ENCODE peak calls at places on chromosomes 5 and 9, in eight cellular contexts. One of them, this sample, is unnamed. For H3K27me3, the result is how much of the 10 kb centered on the place peaks cover.

GRCh38 chr5:89930591-89931383 is 478.8 kb downstream of the CETN3 start:
- DNase-seq in NT2/D1: no peak
- DNase-seq in colonic mucosa: no peak
- DNase-seq in effector memory CD4-positive, alpha-beta T cell: no peak
- DNase-seq in CD4-positive, alpha-beta memory T cell: no peak
- DNase-seq in tibial artery: no peak
- DNase-seq in transverse colon: no peak
- DNase-seq in dorsolateral prefrontal cortex: no peak
- DNase-seq in this sample: no peak

GRCh38 chr5:124519396-124519795 is 227.0 kb downstream of the ZNF608 start:
- DNase-seq in dorsolateral prefrontal cortex: no peak
- DNase-seq in transverse colon: no peak
- DNase-seq in tibial artery: peak
- DNase-seq in CD4-positive, alpha-beta memory T cell: no peak
- DNase-seq in colonic mucosa: no peak
- DNase-seq in NT2/D1: no peak
- DNase-seq in effector memory CD4-positive, alpha-beta T cell: no peak
- DNase-seq in this sample: no peak

GRCh38 chr5:95070866-95071265 is 214.0 kb downstream of the MCTP1 start:
- DNase-seq in CD4-positive, alpha-beta memory T cell: no peak
- DNase-seq in effector memory CD4-positive, alpha-beta T cell: no peak
- DNase-seq in colonic mucosa: no peak
- DNase-seq in transverse colon: no peak
- DNase-seq in tibial artery: no peak
- DNase-seq in dorsolateral prefrontal cortex: no peak
- DNase-seq in NT2/D1: no peak
- DNase-seq in this sample: no peak

GRCh38 chr5:32443541-32444190 is 874 bp downstream of the ZFR start:
- DNase-seq in colonic mucosa: peak
- DNase-seq in transverse colon: peak
- DNase-seq in CD4-positive, alpha-beta memory T cell: peak
- DNase-seq in tibial artery: peak
- DNase-seq in NT2/D1: no peak
- DNase-seq in dorsolateral prefrontal cortex: no peak
- DNase-seq in effector memory CD4-positive, alpha-beta T cell: peak
- DNase-seq in this sample: peak

GRCh38 chr5:74895906-74896305 is 29.7 kb upstream of the FAM169A start:
- DNase-seq in effector memory CD4-positive, alpha-beta T cell: no peak
- DNase-seq in NT2/D1: no peak
- DNase-seq in dorsolateral prefrontal cortex: peak
- DNase-seq in transverse colon: peak
- DNase-seq in colonic mucosa: no peak
- DNase-seq in tibial artery: no peak
- DNase-seq in CD4-positive, alpha-beta memory T cell: no peak
- DNase-seq in this sample: no peak

GRCh38 chr5:113140837-113141661 is 164.5 kb downstream of the DCP2 start:
- DNase-seq in tibial artery: no peak
- DNase-seq in transverse colon: no peak
- DNase-seq in effector memory CD4-positive, alpha-beta T cell: no peak
- DNase-seq in NT2/D1: no peak
- DNase-seq in dorsolateral prefrontal cortex: no peak
- DNase-seq in colonic mucosa: no peak
- DNase-seq in CD4-positive, alpha-beta memory T cell: no peak
- DNase-seq in this sample: no peak

GRCh38 chr5:172090976-172091547 is 84.6 kb upstream of the FBXW11 start:
- DNase-seq in effector memory CD4-positive, alpha-beta T cell: no peak
- DNase-seq in transverse colon: no peak
- DNase-seq in tibial artery: peak
- DNase-seq in CD4-positive, alpha-beta memory T cell: no peak
- DNase-seq in dorsolateral prefrontal cortex: no peak
- DNase-seq in colonic mucosa: no peak
- DNase-seq in NT2/D1: no peak
- DNase-seq in this sample: no peak

GRCh38 chr9:98374385-98375051 is 119.1 kb upstream of the TBC1D2 start:
- DNase-seq in colonic mucosa: peak
- DNase-seq in effector memory CD4-positive, alpha-beta T cell: no peak
- DNase-seq in tibial artery: no peak
- DNase-seq in transverse colon: peak
- DNase-seq in dorsolateral prefrontal cortex: no peak
- DNase-seq in NT2/D1: peak
- DNase-seq in CD4-positive, alpha-beta memory T cell: no peak
- DNase-seq in this sample: no peak

GRCh38 chr9:122988141-122988540 is 45.3 kb upstream of the GPR21 start:
- DNase-seq in NT2/D1: no peak
- DNase-seq in effector memory CD4-positive, alpha-beta T cell: no peak
- DNase-seq in tibial artery: no peak
- DNase-seq in colonic mucosa: no peak
- DNase-seq in dorsolateral prefrontal cortex: no peak
- DNase-seq in CD4-positive, alpha-beta memory T cell: no peak
- DNase-seq in transverse colon: no peak
- DNase-seq in this sample: no peak

GRCh38 chr5:178895615-178896571 is at the start of gene ZFP2:
- DNase-seq in NT2/D1: peak
- DNase-seq in CD4-positive, alpha-beta memory T cell: peak
- DNase-seq in tibial artery: peak
- DNase-seq in effector memory CD4-positive, alpha-beta T cell: peak
- DNase-seq in dorsolateral prefrontal cortex: peak
- DNase-seq in colonic mucosa: peak
- DNase-seq in transverse colon: peak
- DNase-seq in this sample: peak

GRCh38 chr9:27365977-27366376 is 69.0 kb upstream of the EQTN start:
- DNase-seq in tibial artery: no peak
- DNase-seq in CD4-positive, alpha-beta memory T cell: no peak
- DNase-seq in effector memory CD4-positive, alpha-beta T cell: no peak
- DNase-seq in colonic mucosa: no peak
- DNase-seq in NT2/D1: no peak
- DNase-seq in dorsolateral prefrontal cortex: no peak
- DNase-seq in transverse colon: no peak
- DNase-seq in this sample: no peak

GRCh38 chr9:91817493-91818225 is 132.4 kb downstream of the ROR2 start:
- DNase-seq in effector memory CD4-positive, alpha-beta T cell: no peak
- DNase-seq in CD4-positive, alpha-beta memory T cell: no peak
- DNase-seq in dorsolateral prefrontal cortex: no peak
- DNase-seq in transverse colon: no peak
- DNase-seq in tibial artery: peak
- DNase-seq in NT2/D1: peak
- DNase-seq in colonic mucosa: no peak
- DNase-seq in this sample: no peak

GRCh38 chr5:168752012-168752411 is 172.8 kb upstream of the PANK3 start:
- DNase-seq in dorsolateral prefrontal cortex: no peak
- DNase-seq in NT2/D1: no peak
- DNase-seq in CD4-positive, alpha-beta memory T cell: no peak
- DNase-seq in transverse colon: no peak
- DNase-seq in tibial artery: no peak
- DNase-seq in effector memory CD4-positive, alpha-beta T cell: no peak
- DNase-seq in colonic mucosa: no peak
- DNase-seq in this sample: no peak

GRCh38 chr9:98783518-98784226 is 12.7 kb downstream of the ANKS6 start:
- DNase-seq in transverse colon: no peak
- DNase-seq in dorsolateral prefrontal cortex: no peak
- DNase-seq in colonic mucosa: peak
- DNase-seq in NT2/D1: no peak
- DNase-seq in CD4-positive, alpha-beta memory T cell: no peak
- DNase-seq in tibial artery: peak
- DNase-seq in effector memory CD4-positive, alpha-beta T cell: no peak
- DNase-seq in this sample: no peak

GRCh38 chr5:175261098-175261497 is 182.9 kb downstream of the DRD1 start:
- DNase-seq in colonic mucosa: no peak
- DNase-seq in transverse colon: no peak
- DNase-seq in CD4-positive, alpha-beta memory T cell: no peak
- DNase-seq in dorsolateral prefrontal cortex: no peak
- DNase-seq in effector memory CD4-positive, alpha-beta T cell: no peak
- DNase-seq in tibial artery: no peak
- DNase-seq in NT2/D1: no peak
- DNase-seq in this sample: no peak

GRCh38 chr5:168438349-168438748 is 47.9 kb upstream of the RARS1 start:
- DNase-seq in tibial artery: no peak
- DNase-seq in transverse colon: no peak
- DNase-seq in CD4-positive, alpha-beta memory T cell: no peak
- DNase-seq in dorsolateral prefrontal cortex: no peak
- DNase-seq in colonic mucosa: no peak
- DNase-seq in NT2/D1: no peak
- DNase-seq in effector memory CD4-positive, alpha-beta T cell: no peak
- DNase-seq in this sample: no peak

GRCh38 chr5:128353416-128354107 is 184.5 kb downstream of the FBN2 start:
- DNase-seq in tibial artery: no peak
- DNase-seq in effector memory CD4-positive, alpha-beta T cell: no peak
- DNase-seq in CD4-positive, alpha-beta memory T cell: no peak
- DNase-seq in colonic mucosa: no peak
- DNase-seq in transverse colon: no peak
- DNase-seq in NT2/D1: no peak
- DNase-seq in dorsolateral prefrontal cortex: no peak
- DNase-seq in this sample: no peak

GRCh38 chr5:395921-396714 is 46.9 kb upstream of the EXOC3 start:
- DNase-seq in NT2/D1: no peak
- DNase-seq in transverse colon: no peak
- DNase-seq in tibial artery: peak
- DNase-seq in colonic mucosa: no peak
- DNase-seq in effector memory CD4-positive, alpha-beta T cell: no peak
- DNase-seq in CD4-positive, alpha-beta memory T cell: no peak
- DNase-seq in dorsolateral prefrontal cortex: no peak
- DNase-seq in this sample: no peak

GRCh38 chr9:23220957-23221356 is 605.1 kb downstream of the ELAVL2 start:
- DNase-seq in effector memory CD4-positive, alpha-beta T cell: no peak
- DNase-seq in tibial artery: no peak
- DNase-seq in NT2/D1: no peak
- DNase-seq in transverse colon: no peak
- DNase-seq in CD4-positive, alpha-beta memory T cell: no peak
- DNase-seq in dorsolateral prefrontal cortex: no peak
- DNase-seq in colonic mucosa: no peak
- DNase-seq in this sample: no peak

GRCh38 chr9:1457460-1457859 is 407.3 kb downstream of the DMRT2 start:
- DNase-seq in colonic mucosa: no peak
- DNase-seq in dorsolateral prefrontal cortex: no peak
- DNase-seq in transverse colon: no peak
- DNase-seq in effector memory CD4-positive, alpha-beta T cell: no peak
- DNase-seq in tibial artery: no peak
- DNase-seq in CD4-positive, alpha-beta memory T cell: no peak
- DNase-seq in NT2/D1: no peak
- DNase-seq in this sample: no peak

GRCh38 chr9:2132484-2133082 is 117.4 kb downstream of the SMARCA2 start:
- DNase-seq in colonic mucosa: no peak
- DNase-seq in NT2/D1: peak
- DNase-seq in transverse colon: no peak
- DNase-seq in dorsolateral prefrontal cortex: no peak
- DNase-seq in tibial artery: no peak
- DNase-seq in CD4-positive, alpha-beta memory T cell: peak
- DNase-seq in effector memory CD4-positive, alpha-beta T cell: no peak
- DNase-seq in this sample: no peak

GRCh38 chr5:120457839-120458507 is 6.1 kb upstream of the PRR16 start:
- DNase-seq in transverse colon: peak
- DNase-seq in colonic mucosa: peak
- DNase-seq in dorsolateral prefrontal cortex: peak
- DNase-seq in effector memory CD4-positive, alpha-beta T cell: no peak
- DNase-seq in tibial artery: peak
- DNase-seq in NT2/D1: no peak
- DNase-seq in CD4-positive, alpha-beta memory T cell: peak
- DNase-seq in this sample: peak
- H3K4me3 ChIP-seq in transverse colon: peak
- H3K4me3 ChIP-seq in colonic mucosa: peak
- H3K4me3 ChIP-seq in dorsolateral prefrontal cortex: peak
- H3K4me3 ChIP-seq in effector memory CD4-positive, alpha-beta T cell: peak
- H3K4me3 ChIP-seq in tibial artery: peak
- H3K4me3 ChIP-seq in NT2/D1: no peak
- H3K4me3 ChIP-seq in CD4-positive, alpha-beta memory T cell: peak
- H3K4me3 ChIP-seq in this sample: peak

GRCh38 chr9:126745574-126746411 is 59.0 kb upstream of the ZBTB43 start:
- DNase-seq in CD4-positive, alpha-beta memory T cell: no peak
- DNase-seq in colonic mucosa: no peak
- DNase-seq in dorsolateral prefrontal cortex: no peak
- DNase-seq in transverse colon: no peak
- DNase-seq in tibial artery: no peak
- DNase-seq in NT2/D1: no peak
- DNase-seq in effector memory CD4-positive, alpha-beta T cell: no peak
- DNase-seq in this sample: no peak
- H3K27me3 ChIP-seq in CD4-positive, alpha-beta memory T cell: under half
- H3K27me3 ChIP-seq in colonic mucosa: under half
- H3K27me3 ChIP-seq in dorsolateral prefrontal cortex: under half
- H3K27me3 ChIP-seq in transverse colon: half or more
- H3K27me3 ChIP-seq in tibial artery: under half
- H3K27me3 ChIP-seq in NT2/D1: under half
- H3K27me3 ChIP-seq in effector memory CD4-positive, alpha-beta T cell: under half
- H3K27me3 ChIP-seq in this sample: under half

GRCh38 chr9:35035851-35036701 is 36.3 kb downstream of the VCP start:
- DNase-seq in NT2/D1: no peak
- DNase-seq in transverse colon: peak
- DNase-seq in CD4-positive, alpha-beta memory T cell: peak
- DNase-seq in colonic mucosa: peak
- DNase-seq in tibial artery: peak
- DNase-seq in effector memory CD4-positive, alpha-beta T cell: peak
- DNase-seq in dorsolateral prefrontal cortex: no peak
- DNase-seq in this sample: peak
- H3K4me3 ChIP-seq in NT2/D1: no peak
- H3K4me3 ChIP-seq in transverse colon: peak
- H3K4me3 ChIP-seq in CD4-positive, alpha-beta memory T cell: peak
- H3K4me3 ChIP-seq in colonic mucosa: peak
- H3K4me3 ChIP-seq in tibial artery: peak
- H3K4me3 ChIP-seq in effector memory CD4-positive, alpha-beta T cell: peak
- H3K4me3 ChIP-seq in dorsolateral prefrontal cortex: no peak
- H3K4me3 ChIP-seq in this sample: peak

GRCh38 chr9:69444021-69444420 is 119.0 kb downstream of the ENTREP1 start:
- DNase-seq in CD4-positive, alpha-beta memory T cell: no peak
- DNase-seq in effector memory CD4-positive, alpha-beta T cell: no peak
- DNase-seq in colonic mucosa: no peak
- DNase-seq in NT2/D1: no peak
- DNase-seq in transverse colon: no peak
- DNase-seq in tibial artery: no peak
- DNase-seq in dorsolateral prefrontal cortex: no peak
- DNase-seq in this sample: no peak

GRCh38 chr9:69444791-69445190 is 119.8 kb downstream of the ENTREP1 start:
- DNase-seq in tibial artery: no peak
- DNase-seq in CD4-positive, alpha-beta memory T cell: no peak
- DNase-seq in colonic mucosa: no peak
- DNase-seq in effector memory CD4-positive, alpha-beta T cell: no peak
- DNase-seq in dorsolateral prefrontal cortex: no peak
- DNase-seq in NT2/D1: no peak
- DNase-seq in transverse colon: no peak
- DNase-seq in this sample: no peak

GRCh38 chr9:69443178-69443577 is 118.2 kb downstream of the ENTREP1 start:
- DNase-seq in tibial artery: no peak
- DNase-seq in NT2/D1: no peak
- DNase-seq in effector memory CD4-positive, alpha-beta T cell: no peak
- DNase-seq in transverse colon: no peak
- DNase-seq in CD4-positive, alpha-beta memory T cell: no peak
- DNase-seq in dorsolateral prefrontal cortex: no peak
- DNase-seq in colonic mucosa: no peak
- DNase-seq in this sample: no peak

GRCh38 chr9:69446496-69446895 is 121.5 kb downstream of the ENTREP1 start:
- DNase-seq in tibial artery: no peak
- DNase-seq in dorsolateral prefrontal cortex: no peak
- DNase-seq in transverse colon: no peak
- DNase-seq in effector memory CD4-positive, alpha-beta T cell: no peak
- DNase-seq in NT2/D1: no peak
- DNase-seq in CD4-positive, alpha-beta memory T cell: no peak
- DNase-seq in colonic mucosa: no peak
- DNase-seq in this sample: no peak

DNA sequence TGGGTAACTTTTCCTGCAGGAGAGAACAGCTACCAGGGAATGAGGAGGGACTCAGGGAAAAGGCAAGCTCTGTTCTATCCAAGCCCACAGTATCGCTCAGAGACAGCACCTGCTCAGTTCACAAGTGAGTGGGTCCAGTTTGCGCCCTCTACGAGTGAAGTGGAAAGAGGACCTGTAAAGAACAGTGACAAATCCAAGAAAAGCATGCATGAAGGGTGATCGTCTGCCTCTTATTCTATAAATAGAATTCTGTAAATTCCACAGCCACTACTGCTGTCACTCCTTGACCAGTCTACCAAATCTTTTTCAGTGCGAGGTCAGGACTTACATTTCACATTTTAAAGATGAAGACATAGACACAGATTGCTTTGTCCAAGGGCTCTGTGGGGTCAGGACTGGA is 117.5 kb downstream of the ENTREP1 start:
- DNase-seq in dorsolateral prefrontal cortex: no peak
- DNase-seq in effector memory CD4-positive, alpha-beta T cell: no peak
- DNase-seq in transverse colon: no peak
- DNase-seq in NT2/D1: no peak
- DNase-seq in colonic mucosa: no peak
- DNase-seq in tibial artery: no peak
- DNase-seq in CD4-positive, alpha-beta memory T cell: no peak
- DNase-seq in this sample: no peak
- H3K27me3 ChIP-seq in dorsolateral prefrontal cortex: under half
- H3K27me3 ChIP-seq in effector memory CD4-positive, alpha-beta T cell: under half
- H3K27me3 ChIP-seq in transverse colon: under half
- H3K27me3 ChIP-seq in NT2/D1: under half
- H3K27me3 ChIP-seq in colonic mucosa: under half
- H3K27me3 ChIP-seq in tibial artery: under half
- H3K27me3 ChIP-seq in CD4-positive, alpha-beta memory T cell: under half
- H3K27me3 ChIP-seq in this sample: under half

This sample was measured in left lung.